ENCODE peak calls at places on chromosomes 11 and 22, in five cellular contexts. D is upper lobe of left lung, Q is A549, Z is heart right ventricle, M is aorta. R is an unnamed sample. For H3K4me1, the result is how much of the 10 kb centered on the place peaks cover.

GRCh38 chr22:24181088-24181995 is at the start of gene SUSD2:
- DNase-seq in D (peak), Q (no peak), Z (no peak), M (peak), R (peak)

GRCh38 chr11:75626692-75627536 is 41.9 kb downstream of the MAP6 start:
- DNase-seq in D (no peak), Q (no peak), Z (no peak), M (no peak), R (no peak)

GRCh38 chr22:38835888-38836301 is 7.9 kb downstream of the NPTXR start:
- DNase-seq in D (peak), Q (no peak), Z (no peak), M (no peak), R (no peak)

GRCh38 chr11:100445231-100445735 is 241.8 kb upstream of the ARHGAP42 start:
- DNase-seq in D (no peak), Q (no peak), Z (peak), M (no peak), R (no peak)

GRCh38 chr11:85844439-85845051 is 10.6 kb upstream of the CCDC83 start:
- DNase-seq in D (no peak), Q (peak), Z (no peak), M (no peak), R (peak)

GRCh38 chr11:44727114-44727372 is 281 bp downstream of the TSPAN18 start:
- DNase-seq in D (no peak), Q (no peak), Z (no peak), M (no peak), R (no peak)

GRCh38 chr22:36406139-36406538 is 18.4 kb upstream of the MYH9 start:
- DNase-seq in D (no peak), Q (no peak), Z (no peak), M (no peak), R (no peak)

GRCh38 chr11:61332266-61332822 is 561 bp downstream of the DDB1 start:
- DNase-seq in D (no peak), Q (peak), Z (no peak), M (no peak), R (peak)

GRCh38 chr11:34890812-34891211 is 25.4 kb downstream of the APIP start:
- DNase-seq in D (no peak), Q (no peak), Z (no peak), M (no peak), R (peak)

GRCh38 chr11:23932485-23932898 is 564.4 kb upstream of the LUZP2 start:
- DNase-seq in D (no peak), Q (no peak), Z (no peak), M (no peak), R (peak)

GRCh38 chr22:36383110-36383581 is 4.6 kb downstream of the MYH9 start:
- DNase-seq in D (no peak), Q (no peak), Z (no peak), M (no peak), R (peak)

GRCh38 chr11:128610765-128611617 is 23.6 kb upstream of the ETS1 start:
- DNase-seq in D (no peak), Q (no peak), Z (peak), M (no peak), R (no peak)

GRCh38 chr11:63445720-63446119 is 45.2 kb downstream of the PLAAT5 start:
- DNase-seq in D (no peak), Q (no peak), Z (no peak), M (no peak), R (no peak)

GRCh38 chr22:32562396-32562795 is 87.8 kb downstream of the FBXO7 start:
- DNase-seq in D (no peak), Q (no peak), Z (peak), M (no peak), R (no peak)

GRCh38 chr11:59708537-59708936 is 5.1 kb downstream of the OR10V1 start:
- DNase-seq in D (no peak), Q (no peak), Z (no peak), M (no peak), R (no peak)

GRCh38 chr11:41177791-41178190 is 281.7 kb downstream of the LRRC4C start:
- DNase-seq in D (no peak), Q (no peak), Z (no peak), M (no peak), R (no peak)

GRCh38 chr11:85682330-85683305 is 3.4 kb downstream of the CCDC89 start:
- DNase-seq in D (peak), Q (peak), Z (peak), M (peak), R (no peak)

DNA sequence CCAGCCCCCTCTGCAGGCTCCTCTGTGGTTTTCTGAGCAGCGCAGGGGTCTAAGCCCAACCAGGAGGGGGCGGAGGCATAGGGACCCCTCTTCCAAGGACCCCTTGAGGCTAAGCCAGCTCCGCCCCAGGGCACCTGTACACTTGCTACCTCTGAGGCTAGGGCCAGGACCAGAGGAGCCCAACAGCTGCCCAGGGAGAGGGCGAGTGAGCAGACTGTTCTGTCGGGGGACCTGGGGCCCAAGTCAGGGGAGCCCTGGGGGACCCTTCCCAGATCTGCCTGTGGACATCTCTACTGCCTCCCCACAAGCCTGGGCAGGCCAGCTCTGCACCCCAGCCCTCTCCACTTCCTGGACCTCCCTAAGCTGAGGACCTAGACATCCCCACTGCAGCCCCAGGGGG is 1.8 kb downstream of the B4GALNT4 start:
- DNase-seq in D (no peak), Q (no peak), Z (no peak), M (no peak), R (no peak)
- H3K4me1 ChIP-seq in D (under half), Q (under half), Z (under half), M (under half), R (under half)

GRCh38 chr11:69009441-69010211 is 3.4 kb downstream of the MRGPRF start:
- DNase-seq in D (peak), Q (no peak), Z (no peak), M (peak), R (no peak)

GRCh38 chr11:69010361-69010891 is 2.6 kb downstream of the MRGPRF start:
- DNase-seq in D (no peak), Q (no peak), Z (no peak), M (peak), R (no peak)

GRCh38 chr11:69012092-69013008 is 696 bp downstream of the MRGPRF start:
- DNase-seq in D (no peak), Q (no peak), Z (no peak), M (peak), R (no peak)

GRCh38 chr11:69011624-69012091 is 1.4 kb downstream of the MRGPRF start:
- DNase-seq in D (peak), Q (no peak), Z (no peak), M (peak), R (no peak)

DNA sequence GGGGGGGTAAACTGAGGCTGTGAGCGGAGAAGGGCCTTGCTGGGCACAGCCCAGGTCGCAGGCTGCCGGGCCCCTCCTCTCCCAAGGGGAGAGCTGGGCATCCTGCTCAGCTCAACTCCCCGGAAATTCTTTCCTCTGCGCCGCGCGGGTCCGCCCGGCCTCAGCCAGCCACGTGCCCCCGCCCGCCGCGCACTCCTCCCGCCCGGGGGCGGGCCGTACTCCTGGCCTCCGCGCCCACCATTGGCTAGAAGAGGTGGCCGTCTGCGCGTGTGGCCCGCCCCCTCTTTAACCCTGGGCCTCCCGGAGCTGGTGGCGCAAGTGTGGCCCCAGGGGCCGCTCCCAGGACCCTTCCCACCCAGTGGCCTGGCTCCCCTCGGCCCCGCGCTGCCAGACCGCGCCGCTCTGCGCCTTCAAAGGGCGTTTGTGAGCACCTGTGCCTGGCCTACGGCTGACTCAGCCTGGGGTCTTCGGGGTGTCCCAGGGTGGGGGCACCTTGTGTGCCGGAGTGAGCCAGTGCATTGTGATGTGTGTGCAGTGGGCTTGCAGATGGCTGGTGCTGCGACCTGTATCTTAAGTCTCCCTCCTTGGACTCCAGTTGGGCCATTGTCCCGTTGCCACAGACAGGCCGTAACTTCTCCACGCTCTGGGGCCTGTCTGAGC is 2.0 kb downstream of the MRGPRF start:
- DNase-seq in D (peak), Q (no peak), Z (peak), M (peak), R (peak)
- H3K4me3 ChIP-seq in D (no peak), Q (no peak), Z (peak), M (peak), R (no peak)

DNA sequence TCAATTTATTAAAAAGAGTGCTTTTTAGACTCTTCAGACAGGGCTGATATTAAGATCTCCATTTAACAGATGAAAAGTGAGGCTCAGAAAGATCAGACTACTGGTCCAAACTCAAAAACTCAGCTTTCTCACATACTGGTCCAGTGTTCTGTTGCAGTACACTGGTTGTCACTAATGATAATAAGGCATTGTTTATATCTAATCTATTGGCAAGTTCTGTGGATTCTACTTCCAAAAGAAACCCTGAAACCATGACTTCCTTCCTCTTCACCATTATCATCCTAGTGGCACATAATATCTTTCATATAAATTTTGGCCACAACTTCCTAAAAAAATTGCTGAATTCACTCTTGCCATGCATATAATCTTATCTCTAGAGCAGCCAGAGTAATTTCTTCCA is 36.9 kb downstream of the F2 start:
- DNase-seq in D (no peak), Q (no peak), Z (no peak), M (no peak), R (no peak)
- H3K27ac ChIP-seq in D (no peak), Q (no peak), Z (no peak), M (no peak), R (no peak)

GRCh38 chr11:12121504-12121903 is 11.1 kb downstream of the MICAL2 start:
- DNase-seq in D (no peak), Q (no peak), Z (no peak), M (no peak), R (no peak)
- H3K4me1 ChIP-seq in D (under half), Q (half or more), Z (under half), M (under half), R (under half)

GRCh38 chr22:31161386-31161785 is 1.4 kb downstream of the RNF185 start:
- DNase-seq in D (no peak), Q (no peak), Z (no peak), M (no peak), R (peak)
- H3K4me3 ChIP-seq in D (no peak), Q (no peak), Z (peak), M (peak), R (peak)

GRCh38 chr11:27431808-27432207 is 40.8 kb downstream of the LGR4 start:
- DNase-seq in D (no peak), Q (no peak), Z (no peak), M (no peak), R (no peak)

GRCh38 chr11:27433742-27434141 is 38.8 kb downstream of the LGR4 start:
- DNase-seq in D (no peak), Q (no peak), Z (no peak), M (no peak), R (no peak)

GRCh38 chr11:27427183-27427980 is 45.2 kb downstream of the LGR4 start:
- DNase-seq in D (no peak), Q (no peak), Z (no peak), M (no peak), R (peak)

GRCh38 chr11:27429740-27430451 is 42.7 kb downstream of the LGR4 start:
- DNase-seq in D (no peak), Q (peak), Z (no peak), M (no peak), R (no peak)
- H3K27ac ChIP-seq in D (no peak), Q (peak), Z (no peak), M (no peak), R (no peak)

GRCh38 chr11:111606986-111607385 is 4.7 kb downstream of the SIK2 start:
- DNase-seq in D (no peak), Q (no peak), Z (no peak), M (no peak), R (no peak)

GRCh38 chr11:111604392-111605009 is 2.3 kb downstream of the SIK2 start:
- DNase-seq in D (no peak), Q (peak), Z (no peak), M (no peak), R (peak)

GRCh38 chr11:111607751-111608150 is 5.5 kb downstream of the SIK2 start:
- DNase-seq in D (no peak), Q (no peak), Z (no peak), M (no peak), R (no peak)

GRCh38 chr11:111603633-111604130 is 1.4 kb downstream of the SIK2 start:
- DNase-seq in D (no peak), Q (no peak), Z (no peak), M (no peak), R (no peak)

GRCh38 chr11:111605681-111606080 is 3.4 kb downstream of the SIK2 start:
- DNase-seq in D (no peak), Q (no peak), Z (no peak), M (no peak), R (no peak)
- H3K4me1 ChIP-seq in D (under half), Q (under half), Z (under half), M (under half), R (under half)

DNA sequence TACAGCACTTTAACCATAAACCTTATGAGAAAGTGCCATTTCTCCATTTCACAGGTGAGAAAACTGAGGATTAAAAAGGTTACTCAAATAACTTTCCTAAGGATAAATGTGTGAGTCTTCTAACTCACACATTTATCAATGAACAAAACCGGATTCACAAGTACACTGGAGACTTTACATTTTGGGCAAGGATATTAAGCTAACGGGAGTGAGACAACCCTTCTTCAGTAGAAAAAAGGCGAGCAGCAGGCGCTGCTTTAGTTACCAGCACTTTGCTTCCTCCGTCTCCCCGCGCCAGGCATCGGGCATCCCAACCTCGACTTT is 356 bp upstream of the TTC12 start:
- DNase-seq in D (no peak), Q (no peak), Z (no peak), M (no peak), R (no peak)
- H3K4me3 ChIP-seq in D (no peak), Q (peak), Z (peak), M (no peak), R (no peak)

DNA sequence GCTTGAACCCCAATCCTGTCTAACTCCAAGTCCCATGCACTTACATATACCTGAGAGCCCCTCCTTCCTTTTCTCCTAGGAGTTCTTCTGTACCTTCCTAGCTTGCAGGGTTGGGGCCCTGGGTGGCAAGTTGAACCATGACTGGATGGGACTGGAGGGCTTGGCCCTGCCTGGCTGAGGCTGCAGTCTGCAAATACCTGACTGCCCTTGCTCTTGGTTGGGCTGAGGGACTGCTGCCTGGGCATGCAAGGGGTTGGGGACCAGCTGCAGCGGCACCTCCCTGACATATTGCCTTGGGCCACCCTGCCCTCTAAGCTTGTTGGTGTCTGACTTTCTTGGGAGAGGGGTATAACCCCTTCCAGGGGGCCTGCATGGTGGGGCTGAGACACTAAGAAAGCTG is 9.8 kb upstream of the SLC39A13 start:
- DNase-seq in D (no peak), Q (no peak), Z (no peak), M (no peak), R (no peak)
- H3K27ac ChIP-seq in D (no peak), Q (no peak), Z (no peak), M (no peak), R (no peak)

R was measured in small intestine.